ENCODE peak calls at places on chromosomes 16 and 17, in four cellular contexts. A is T47D, U is SK-N-SH, S is HCT116. F is an unnamed sample.

GRCh38 chr17:79812206-79812968 is 15.5 kb upstream of the CBX8 start:
- DNase-seq in U (peak), A (no peak), S (no peak), F (no peak)

GRCh38 chr17:56710986-56711385 is 117.5 kb downstream of the NOG start:
- DNase-seq in U (no peak), A (no peak), S (no peak), F (no peak)

GRCh38 chr16:84686702-84687298 is 13.0 kb upstream of the USP10 start:
- DNase-seq in U (no peak), A (no peak), S (peak), F (no peak)

GRCh38 chr16:49472598-49472997 is 99.0 kb downstream of the C16orf78 start:
- DNase-seq in S (no peak), U (no peak), A (no peak), F (no peak)

GRCh38 chr17:79874329-79874981 is 35.2 kb upstream of the CBX4 start:
- DNase-seq in U (peak), S (peak), A (peak), F (no peak)

GRCh38 chr16:15966420-15967222 is 17.2 kb downstream of the ABCC1 start:
- DNase-seq in S (peak), U (peak), A (no peak), F (no peak)

GRCh38 chr16:85637808-85638186 is 24.7 kb downstream of the GSE1 start:
- DNase-seq in U (no peak), A (no peak), S (no peak), F (no peak)

GRCh38 chr16:69438465-69438864 is 14.0 kb downstream of the CYB5B start:
- DNase-seq in S (no peak), A (no peak), U (no peak), F (no peak)

GRCh38 chr16:68289621-68290329 is 21.0 kb downstream of the SLC7A6OS start:
- DNase-seq in S (no peak), U (no peak), A (no peak), F (peak)

GRCh38 chr16:67391424-67392300 is 1.6 kb downstream of the TPPP3 start:
- DNase-seq in U (peak), S (no peak), A (no peak), F (no peak)

GRCh38 chr17:55645361-55645760 is 77.3 kb downstream of the TMEM100 start:
- DNase-seq in A (no peak), S (no peak), U (no peak), F (no peak)

GRCh38 chr17:58280480-58281217 is at the start of gene MPO:
- DNase-seq in S (no peak), A (no peak), U (peak), F (no peak)

GRCh38 chr17:40069751-40070643 is 7.2 kb downstream of the THRA start:
- DNase-seq in A (no peak), U (peak), S (no peak), F (no peak)

GRCh38 chr17:53490447-53490968 is 332.2 kb upstream of the KIF2B start:
- DNase-seq in U (no peak), A (no peak), S (no peak), F (no peak)

GRCh38 chr17:8289103-8289397 is 580 bp downstream of the RANGRF start:
- DNase-seq in U (no peak), A (no peak), S (peak), F (no peak)

GRCh38 chr17:39769974-39770587 is 32.3 kb downstream of the GRB7 start:
- DNase-seq in U (no peak), S (peak), A (no peak), F (peak)

GRCh38 chr17:30351730-30352129 is 17.9 kb upstream of the TMIGD1 start:
- DNase-seq in S (no peak), A (no peak), U (no peak), F (no peak)

GRCh38 chr17:21134559-21134958 is 7.8 kb downstream of the DHRS7B start:
- DNase-seq in S (no peak), A (no peak), U (no peak), F (no peak)

GRCh38 chr16:84367297-84367680 is 1.0 kb upstream of the ATP2C2 start:
- DNase-seq in U (no peak), A (no peak), S (no peak), F (no peak)

GRCh38 chr16:56295059-56295673 is 103.9 kb downstream of the GNAO1 start:
- DNase-seq in S (no peak), U (no peak), A (no peak), F (no peak)

GRCh38 chr17:82696916-82697807 is 1.3 kb downstream of the RAB40B start:
- DNase-seq in A (no peak), S (no peak), U (peak), F (no peak)

GRCh38 chr16:50291719-50292565 is 25.6 kb downstream of the ADCY7 start:
- DNase-seq in U (no peak), A (no peak), S (no peak), F (no peak)

DNA sequence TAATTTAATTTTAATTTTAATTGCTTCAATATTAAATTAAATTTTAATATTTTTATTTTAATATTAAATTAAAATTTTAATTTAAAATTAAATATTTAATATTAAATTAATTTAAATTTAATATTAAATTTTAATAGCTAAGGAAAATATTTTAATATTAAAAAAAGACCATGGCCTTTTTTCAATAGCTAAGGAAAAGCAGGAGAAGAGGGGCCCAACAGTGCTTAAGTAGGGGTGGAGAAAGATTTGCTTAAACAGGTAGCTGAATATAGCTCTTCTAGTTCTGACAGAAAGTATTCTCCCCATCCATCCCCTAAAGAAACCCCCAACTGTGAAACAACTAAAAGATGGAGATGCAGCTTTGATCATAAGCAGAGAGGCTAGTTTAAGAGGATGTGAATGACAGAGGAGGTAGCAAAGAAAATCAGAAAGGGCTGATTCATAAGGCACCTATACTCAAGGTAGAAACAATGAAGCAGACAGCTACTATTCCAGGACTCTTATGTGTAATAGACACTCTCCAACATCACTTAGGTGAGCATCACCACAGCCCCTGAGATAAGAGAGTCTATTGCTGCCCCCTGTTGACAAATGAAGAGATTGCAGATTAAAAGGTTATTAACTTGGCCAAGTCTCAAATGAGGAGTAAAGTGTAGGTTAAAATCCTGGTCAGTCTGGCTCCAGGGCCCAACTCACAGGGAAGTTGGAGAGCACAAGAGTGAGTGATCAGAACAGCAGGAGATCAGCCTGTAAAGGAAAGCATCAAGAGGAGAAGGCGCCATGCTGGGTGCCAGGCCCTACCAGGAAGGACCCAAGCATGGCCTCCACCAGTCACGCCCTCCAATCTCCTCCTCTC is 7.8 kb upstream of the RNASEK start:
- DNase-seq in U (peak), S (peak), A (no peak), F (peak)
- TF ChIP-seq JUND in U (no peak), S (no peak), A (no peak), F (no peak)

GRCh38 chr16:81521141-81521626 is 76.6 kb downstream of the CMIP start:
- DNase-seq in U (peak), S (no peak), A (no peak), F (no peak)
- TF ChIP-seq JUND in U (no peak), S (no peak), A (no peak), F (no peak)

DNA sequence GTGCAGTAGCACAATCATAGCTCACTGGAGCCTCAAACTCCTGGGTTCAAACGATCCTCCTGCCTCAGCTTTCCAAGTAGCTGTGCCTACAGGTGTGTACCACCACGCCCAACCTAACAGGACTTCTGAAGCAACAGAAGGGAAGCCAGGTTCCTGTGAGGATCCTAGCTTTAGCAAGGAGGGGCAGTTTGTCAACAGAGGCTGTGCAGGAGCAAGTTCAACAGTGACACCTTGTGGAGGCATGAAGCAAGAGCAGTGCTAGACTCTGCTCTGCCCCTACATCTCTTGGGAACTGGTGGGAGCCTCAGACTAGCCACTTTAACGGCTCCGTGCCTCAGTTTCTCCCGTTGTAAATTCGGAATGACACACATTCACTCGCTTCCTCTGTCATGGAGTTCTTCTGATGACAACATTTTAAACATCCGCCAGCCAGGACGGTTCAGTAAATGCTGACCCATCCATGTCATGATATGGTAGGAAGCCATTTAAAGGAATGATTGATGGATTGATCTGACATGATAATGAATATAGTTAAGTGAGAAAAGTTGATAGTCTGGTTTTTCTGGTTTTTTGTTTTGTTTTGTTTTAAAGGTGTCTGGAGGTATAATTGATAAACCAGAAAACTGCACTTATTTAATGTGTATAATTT is 218.7 kb downstream of the MRTFB start:
- DNase-seq in U (peak), A (peak), S (peak), F (no peak)
- TF ChIP-seq JUND in U (no peak), A (no peak), S (no peak), F (no peak)

DNA sequence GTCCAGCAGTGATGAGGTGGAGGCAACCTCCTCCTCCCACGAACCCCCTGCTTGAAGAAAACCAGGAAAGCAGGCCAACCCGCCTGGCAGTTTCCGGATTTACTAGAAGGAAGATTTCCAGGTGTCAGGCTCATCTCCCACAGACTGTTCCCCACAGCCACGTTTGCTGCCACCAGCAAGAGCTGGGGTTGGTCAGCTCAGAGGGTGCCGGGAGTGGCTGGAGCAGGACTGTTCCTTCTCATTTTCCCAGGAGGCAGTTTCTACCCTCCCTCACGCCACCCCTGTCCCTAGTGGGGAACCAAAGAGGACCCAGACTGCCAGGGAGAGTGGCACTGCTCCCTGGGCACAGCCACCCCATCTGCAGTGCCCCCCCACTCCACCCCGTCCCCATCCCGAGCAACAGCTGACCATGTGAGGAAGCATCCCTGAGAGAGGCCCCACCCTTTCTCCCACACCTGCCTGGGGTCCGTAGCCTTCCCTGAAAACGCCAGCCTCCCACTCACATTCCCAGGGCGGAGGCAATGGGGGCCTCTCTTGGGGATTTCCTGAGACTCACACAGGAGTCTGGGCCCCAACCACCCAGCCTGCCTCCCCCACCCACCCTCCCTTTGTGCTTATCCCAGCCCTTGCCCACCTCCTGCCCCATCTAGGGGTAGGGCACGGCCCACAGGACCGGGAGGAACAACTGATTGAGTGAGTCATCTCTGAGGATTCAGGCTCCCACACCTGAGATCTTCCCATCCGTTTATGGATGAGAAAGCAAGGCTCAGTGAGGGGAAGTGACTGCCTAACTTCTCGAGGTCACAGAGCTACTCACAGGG is 5.8 kb downstream of the KRT17 start:
- DNase-seq in S (no peak), A (no peak), U (no peak), F (no peak)
- TF ChIP-seq JUND in S (no peak), A (no peak), U (no peak), F (no peak)

GRCh38 chr17:29148790-29149430 is 31.3 kb downstream of the MYO18A start:
- DNase-seq in S (peak), A (peak), U (peak), F (peak)

GRCh38 chr17:29149431-29150064 is 30.6 kb downstream of the MYO18A start:
- DNase-seq in S (no peak), U (no peak), A (no peak), F (no peak)

GRCh38 chr17:29150191-29150590 is 30.0 kb downstream of the MYO18A start:
- DNase-seq in U (no peak), S (no peak), A (no peak), F (no peak)

GRCh38 chr17:29154516-29155234 is 25.5 kb downstream of the MYO18A start:
- DNase-seq in U (no peak), S (no peak), A (no peak), F (no peak)

DNA sequence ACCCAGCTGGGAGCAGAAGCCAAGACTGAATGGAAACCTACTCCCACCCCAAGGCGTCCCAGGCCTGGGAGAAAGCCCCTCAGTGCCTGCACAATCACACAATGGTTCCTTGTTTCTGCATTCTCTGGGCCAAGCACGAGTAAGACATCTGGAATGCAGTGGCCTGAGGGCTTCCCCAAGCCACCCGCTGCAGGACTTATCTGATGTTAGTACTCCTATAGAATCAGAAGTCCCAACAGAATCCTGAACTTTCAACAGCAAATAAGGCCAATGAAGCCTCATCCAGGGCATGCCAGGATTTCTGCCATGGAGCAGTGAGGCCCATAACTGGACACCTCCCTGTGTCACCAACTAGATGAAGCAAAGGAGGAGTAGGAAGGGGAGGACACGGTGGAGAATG is 28.6 kb downstream of the MYO18A start:
- DNase-seq in A (peak), S (peak), U (no peak), F (no peak)
- TF ChIP-seq JUND in A (no peak), S (peak), U (peak), F (no peak)

GRCh38 chr16:89033796-89034572 is 57.0 kb upstream of the CBFA2T3 start:
- DNase-seq in U (no peak), A (no peak), S (no peak), F (no peak)

GRCh38 chr16:89034573-89034961 is 57.6 kb upstream of the CBFA2T3 start:
- DNase-seq in S (no peak), U (no peak), A (no peak), F (no peak)

GRCh38 chr16:89033304-89033703 is 56.3 kb upstream of the CBFA2T3 start:
- DNase-seq in A (no peak), S (no peak), U (no peak), F (no peak)

GRCh38 chr16:89035013-89035697 is 58.1 kb upstream of the CBFA2T3 start:
- DNase-seq in A (no peak), S (no peak), U (no peak), F (no peak)

GRCh38 chr16:89031715-89032659 is 55.0 kb upstream of the CBFA2T3 start:
- DNase-seq in A (no peak), S (no peak), U (no peak), F (peak)
- TF ChIP-seq JUND in A (no peak), S (no peak), U (no peak), F (no peak)

DNA sequence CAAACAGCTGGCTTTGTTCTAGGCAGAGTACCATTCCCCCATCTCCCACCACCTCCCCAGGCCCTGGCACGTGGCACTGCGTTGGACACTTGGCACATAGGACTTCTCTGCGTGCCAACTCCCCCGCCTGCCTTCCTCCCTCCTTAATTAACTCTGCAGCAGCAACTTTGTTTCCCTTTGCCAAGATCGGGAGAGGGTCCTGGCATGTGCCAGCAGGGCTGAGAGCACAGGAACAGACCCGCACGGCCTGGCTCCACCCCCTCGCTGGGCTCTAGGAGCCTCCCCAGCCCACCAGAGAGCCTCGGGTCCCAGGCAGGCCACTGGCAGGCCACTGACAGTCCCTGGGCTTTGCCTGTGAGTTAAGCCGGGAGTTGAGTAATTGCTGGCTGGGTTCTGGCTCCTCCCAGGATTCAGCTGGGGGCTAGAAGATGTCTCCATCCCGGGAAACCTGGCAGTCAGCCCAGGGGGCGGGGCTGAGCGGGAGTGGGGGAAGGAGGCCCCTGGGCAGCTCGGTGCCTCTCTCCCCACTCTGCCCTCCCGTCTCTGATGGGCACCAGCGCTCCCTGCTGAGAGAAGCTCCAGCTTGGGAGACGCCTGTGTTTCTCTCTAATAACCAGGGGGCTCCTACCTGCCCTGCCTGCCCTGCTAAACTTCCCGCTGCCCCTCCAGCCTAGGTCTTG is 224.0 kb upstream of the TNRC6C start:
- DNase-seq in U (peak), S (no peak), A (no peak), F (no peak)
- TF ChIP-seq JUND in U (no peak), S (no peak), A (no peak), F (no peak)

GRCh38 chr17:51203838-51204237 is 37.6 kb downstream of the NME2 start:
- DNase-seq in S (no peak), A (no peak), U (no peak), F (no peak)
- TF ChIP-seq JUND in S (no peak), A (no peak), U (no peak), F (no peak)

GRCh38 chr17:76714336-76714735 is 3.6 kb upstream of the MXRA7 start:
- DNase-seq in A (no peak), U (no peak), S (no peak), F (no peak)
- TF ChIP-seq JUND in A (no peak), U (no peak), S (no peak), F (no peak)

DNA sequence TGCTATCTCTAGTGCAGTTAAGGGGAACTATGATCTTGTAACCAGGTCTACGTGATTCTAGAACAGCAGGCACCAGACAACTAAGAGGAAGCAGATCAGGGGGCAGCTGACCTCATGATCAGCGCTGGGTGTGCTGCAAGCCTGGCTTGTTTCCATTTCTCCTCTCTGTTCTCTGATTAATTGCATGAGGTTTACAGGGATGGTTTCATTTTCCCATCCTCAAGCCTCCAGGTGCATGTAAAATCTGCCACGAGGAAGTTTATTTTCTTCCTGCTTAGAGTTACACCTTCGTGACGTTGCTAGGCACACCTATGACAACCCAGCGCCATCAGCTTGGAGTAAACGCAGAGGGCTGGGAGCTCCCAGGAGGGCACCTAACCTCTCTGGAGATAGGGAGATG is 4.3 kb upstream of the NUPR1 start:
- DNase-seq in A (no peak), S (no peak), U (no peak), F (no peak)
- TF ChIP-seq JUND in A (no peak), S (no peak), U (no peak), F (no peak)

F was measured in GM12878.